ENCODE peak calls at places on chromosomes 3 and 15, in nine cellular contexts. M is NCI-H2029 treated with DMSO at 0.1 percent for 48 hours, D is dorsolateral prefrontal cortex, V is Caki2, Q is mesothelial cell of epicardium, B is Calu3, J is breast epithelium, Z is fibroblast of pulmonary artery, U is H1. H is an unnamed sample.

GRCh38 chr15:93854088-93854487 is 377.3 kb upstream of the MCTP2 start:
- DNase-seq in J (no peak), D (no peak), Q (no peak), V (no peak), M (no peak), Z (no peak), B (no peak), U (no peak), H (no peak)

GRCh38 chr3:23663661-23664186 is 142.0 kb upstream of the UBE2E1 start:
- DNase-seq in B (no peak), J (no peak), V (no peak), M (no peak), Q (no peak), Z (peak; percentile 38), U (no peak), D (no peak), H (no peak)

GRCh38 chr15:60412807-60413597 is 15.2 kb upstream of the ANXA2 start:
- DNase-seq in D (no peak), B (no peak), V (no peak), U (no peak), Z (no peak), Q (no peak), J (no peak), M (no peak), H (no peak)

GRCh38 chr3:25094932-25095690 is 333.0 kb upstream of the RARB start:
- DNase-seq in M (no peak), B (no peak), Q (no peak), J (no peak), U (no peak), V (no peak), Z (no peak), D (no peak), H (no peak)

GRCh38 chr3:13963137-13963886 is 83.4 kb upstream of the WNT7A start:
- DNase-seq in U (no peak), V (no peak), Z (no peak), B (no peak), J (no peak), Q (no peak), M (no peak), D (no peak), H (no peak)

GRCh38 chr15:101266034-101266433 is 11.3 kb downstream of the SELENOS start:
- DNase-seq in M (no peak), Q (peak; percentile 5), B (no peak), V (no peak), J (no peak), Z (no peak), U (no peak), D (no peak), H (no peak)

GRCh38 chr3:97763586-97764148 is 891 bp upstream of the ARL6 start:
- DNase-seq in M (no peak), Z (no peak), V (no peak), D (no peak), B (no peak), U (no peak), J (no peak), Q (no peak), H (no peak)

GRCh38 chr15:31571676-31572075 is 245.0 kb downstream of the KLF13 start:
- DNase-seq in Z (no peak), B (no peak), Q (no peak), J (no peak), M (no peak), D (no peak), U (no peak), V (no peak), H (no peak)

GRCh38 chr15:90829942-90830440 is 38.4 kb upstream of the FURIN start:
- DNase-seq in V (no peak), Q (no peak), D (no peak), U (no peak), B (no peak), J (no peak), Z (peak; percentile 30), M (no peak), H (no peak)

GRCh38 chr3:122803977-122804376 is 9.1 kb downstream of the SLC49A4 start:
- DNase-seq in V (no peak), Q (no peak), U (no peak), M (no peak), D (no peak), Z (no peak), J (no peak), B (no peak), H (no peak)

GRCh38 chr3:188280627-188281026 is 126.7 kb downstream of the LPP start:
- DNase-seq in M (no peak), Q (no peak), B (no peak), U (no peak), V (no peak), D (no peak), J (no peak), Z (no peak), H (no peak)

GRCh38 chr15:70435369-70435768 is 328.0 kb downstream of the UACA start:
- DNase-seq in D (no peak), Q (no peak), J (peak; percentile 38), Z (no peak), M (no peak), V (no peak), B (no peak), U (no peak), H (no peak)

GRCh38 chr3:150748648-150749047 is 14.3 kb downstream of the SIAH2 start:
- DNase-seq in U (no peak), V (no peak), Z (no peak), B (no peak), Q (no peak), J (no peak), D (no peak), M (no peak), H (no peak)

GRCh38 chr15:90889736-90890456 is 5.6 kb downstream of the FES start:
- DNase-seq in M (no peak), D (no peak), Q (no peak), U (no peak), Z (no peak), V (no peak), J (no peak), B (no peak), H (no peak)

GRCh38 chr15:44550256-44550655 is 13.3 kb downstream of the EIF3J start:
- DNase-seq in Z (peak; percentile 67), M (no peak), D (no peak), V (peak; percentile 35), Q (no peak), J (no peak), B (no peak), U (no peak), H (no peak)

GRCh38 chr3:38603731-38604131 is 45.8 kb downstream of the SCN5A start:
- DNase-seq in V (no peak), B (no peak), U (no peak), Z (no peak), D (no peak), M (no peak), Q (no peak), J (no peak), H (no peak)

GRCh38 chr15:69045810-69046209 is 31.3 kb downstream of the NOX5 start:
- DNase-seq in V (no peak), Q (no peak), M (no peak), U (no peak), J (no peak), D (no peak), B (no peak), Z (peak; percentile 58), H (no peak)

GRCh38 chr3:160941885-160942494 is 163.2 kb downstream of the B3GALNT1 start:
- DNase-seq in D (peak; percentile 45), Z (peak; percentile 83), B (peak; percentile 90), V (peak; percentile 62), U (no peak), Q (peak; percentile 78), M (no peak), J (peak; percentile 58), H (peak; percentile 90)